ENCODE peak calls at places on chromosomes 5 and 9, in ten cellular contexts. X, G, D, R, V, J, P, U, W and N are unnamed samples.

GRCh38 chr5:129960831-129961230 is 56.6 kb downstream of the CHSY3 start:
- DNase-seq in R (no peak), V (no peak), P (no peak), X (no peak), G (no peak), U (no peak), W (no peak), J (no peak), D (no peak), N (no peak)

GRCh38 chr5:62167651-62168050 is 138.4 kb upstream of the KIF2A start:
- DNase-seq in D (no peak), V (no peak), W (no peak), G (no peak), U (no peak), R (no peak), P (no peak), X (no peak), J (no peak), N (no peak)

GRCh38 chr9:16884952-16885513 is 14.6 kb upstream of the BNC2 start:
- DNase-seq in W (no peak), X (peak; percentile 60), V (no peak), D (no peak), P (no peak), R (peak; percentile 94), J (no peak), U (no peak), G (no peak), N (no peak)

GRCh38 chr5:169791251-169791650 is 154.2 kb downstream of the DOCK2 start:
- DNase-seq in R (no peak), U (no peak), P (no peak), X (no peak), W (no peak), G (no peak), V (no peak), D (no peak), J (no peak), N (no peak)

GRCh38 chr5:173278172-173278571 is 43.2 kb upstream of the NKX2-5 start:
- DNase-seq in G (peak; percentile 88), P (no peak), U (no peak), V (no peak), R (no peak), D (no peak), W (no peak), J (no peak), X (no peak), N (no peak)

GRCh38 chr5:143033535-143034260 is 263.5 kb downstream of the ARHGAP26 start:
- DNase-seq in V (no peak), J (no peak), U (no peak), D (peak; percentile 64), P (no peak), X (no peak), W (no peak), R (no peak), G (no peak), N (no peak)

GRCh38 chr5:54518146-54519082 is 855 bp downstream of the SNX18 start:
- DNase-seq in X (peak; percentile 75), U (peak; percentile 62), P (peak; percentile 70), R (no peak), D (peak; percentile 55), J (no peak), G (peak; percentile 90), V (peak; percentile 27), W (peak; percentile 33), N (peak; percentile 71)

GRCh38 chr9:136626740-136627642 is 35.7 kb upstream of the EGFL7 start:
- DNase-seq in R (no peak), V (no peak), D (no peak), G (peak; percentile 46), J (no peak), W (no peak), U (no peak), X (peak; percentile 48), P (no peak), N (no peak)

GRCh38 chr5:96297290-96297689 is 135.8 kb downstream of the PCSK1 start:
- DNase-seq in G (no peak), P (no peak), V (no peak), J (no peak), X (no peak), U (no peak), W (no peak), D (no peak), R (no peak), N (no peak)

GRCh38 chr5:168879929-168880328 is 300.8 kb upstream of the PANK3 start:
- DNase-seq in W (peak; percentile 56), D (peak; percentile 57), V (no peak), J (no peak), U (no peak), P (no peak), R (no peak), X (peak; percentile 22), G (no peak), N (peak; percentile 44)

GRCh38 chr5:97623441-97623840 is 440.4 kb upstream of the RIOK2 start:
- DNase-seq in W (no peak), X (no peak), R (no peak), P (no peak), U (no peak), V (no peak), J (no peak), G (no peak), D (no peak), N (no peak)

GRCh38 chr5:57408714-57409113 is 73.9 kb downstream of the ACTBL2 start:
- DNase-seq in W (no peak), X (no peak), J (no peak), G (no peak), U (no peak), P (no peak), R (no peak), V (no peak), D (no peak), N (no peak)

GRCh38 chr9:16371306-16371705 is 499.2 kb downstream of the BNC2 start:
- DNase-seq in P (no peak), W (no peak), V (no peak), D (no peak), G (no peak), R (no peak), J (peak; percentile 6), U (no peak), X (no peak), N (no peak)